ENCODE peak calls at places on chromosomes 5 and 9, in six cellular contexts. G is SK-N-SH, N is BE2C, E is fibroblast of lung, A is kidney, X is ovary. H is an unnamed sample. For H3K4me1, the result is how much of the 10 kb centered on the place peaks cover.

GRCh38 chr5:97452646-97453045 is 269.6 kb upstream of the RIOK2 start:
- DNase-seq in E (no peak), A (no peak), X (no peak), G (no peak), N (no peak), H (no peak)

GRCh38 chr9:128098017-128098935 is 29.3 kb downstream of the PTGES2 start:
- DNase-seq in G (peak), A (peak), N (no peak), X (peak), E (peak), H (peak)

GRCh38 chr5:164998590-164998989 is 1493.2 kb downstream of the MAT2B start:
- DNase-seq in A (no peak), N (no peak), E (no peak), G (no peak), X (no peak), H (peak)

GRCh38 chr9:36976371-36977030 is 57.6 kb downstream of the PAX5 start:
- DNase-seq in X (no peak), A (no peak), G (no peak), E (no peak), N (no peak), H (peak)

GRCh38 chr5:80175337-80175736 is 80.5 kb downstream of the SERINC5 start:
- DNase-seq in A (no peak), G (no peak), X (no peak), E (no peak), N (no peak), H (no peak)

GRCh38 chr5:135944967-135945560 is 9.7 kb downstream of the LECT2 start:
- DNase-seq in E (peak), N (peak), X (no peak), G (peak), A (no peak), H (peak)

GRCh38 chr5:39025456-39025855 is 48.7 kb downstream of the RICTOR start:
- DNase-seq in A (no peak), E (no peak), G (no peak), X (no peak), N (no peak), H (no peak)

GRCh38 chr9:1959347-1959746 is 55.8 kb upstream of the SMARCA2 start:
- DNase-seq in E (no peak), X (no peak), A (no peak), G (no peak), N (no peak), H (no peak)

GRCh38 chr5:21834863-21835262 is 1018.3 kb downstream of the CDH12 start:
- DNase-seq in A (no peak), G (no peak), X (no peak), N (no peak), E (no peak), H (no peak)

GRCh38 chr5:10536931-10537579 is 26.8 kb upstream of the ANKRD33B start:
- DNase-seq in E (no peak), X (no peak), G (no peak), N (no peak), A (peak), H (no peak)

GRCh38 chr5:121462441-121462840 is 389.2 kb upstream of the FTMT start:
- DNase-seq in G (no peak), A (no peak), X (no peak), E (no peak), N (no peak), H (no peak)

GRCh38 chr5:177472460-177473441 is 683 bp downstream of the DBN1 start:
- DNase-seq in E (peak), A (no peak), X (peak), N (peak), G (peak), H (peak)

GRCh38 chr5:57902035-57902434 is 419.4 kb upstream of the ACTBL2 start:
- DNase-seq in E (peak), A (no peak), G (no peak), N (no peak), X (no peak), H (no peak)

GRCh38 chr5:135564305-135564704 is 14.5 kb downstream of the CXCL14 start:
- DNase-seq in A (no peak), X (no peak), E (no peak), N (no peak), G (no peak), H (no peak)

GRCh38 chr5:140125637-140126036 is at the start of gene IGIP:
- DNase-seq in G (no peak), A (no peak), E (no peak), N (no peak), X (no peak), H (no peak)

GRCh38 chr9:34337404-34337803 is 8.0 kb downstream of the NUDT2 start:
- DNase-seq in A (no peak), G (no peak), X (no peak), E (no peak), N (no peak), H (no peak)

GRCh38 chr5:109454726-109455505 is 45.1 kb upstream of the PJA2 start:
- DNase-seq in N (no peak), A (no peak), G (no peak), X (no peak), E (peak), H (no peak)

DNA sequence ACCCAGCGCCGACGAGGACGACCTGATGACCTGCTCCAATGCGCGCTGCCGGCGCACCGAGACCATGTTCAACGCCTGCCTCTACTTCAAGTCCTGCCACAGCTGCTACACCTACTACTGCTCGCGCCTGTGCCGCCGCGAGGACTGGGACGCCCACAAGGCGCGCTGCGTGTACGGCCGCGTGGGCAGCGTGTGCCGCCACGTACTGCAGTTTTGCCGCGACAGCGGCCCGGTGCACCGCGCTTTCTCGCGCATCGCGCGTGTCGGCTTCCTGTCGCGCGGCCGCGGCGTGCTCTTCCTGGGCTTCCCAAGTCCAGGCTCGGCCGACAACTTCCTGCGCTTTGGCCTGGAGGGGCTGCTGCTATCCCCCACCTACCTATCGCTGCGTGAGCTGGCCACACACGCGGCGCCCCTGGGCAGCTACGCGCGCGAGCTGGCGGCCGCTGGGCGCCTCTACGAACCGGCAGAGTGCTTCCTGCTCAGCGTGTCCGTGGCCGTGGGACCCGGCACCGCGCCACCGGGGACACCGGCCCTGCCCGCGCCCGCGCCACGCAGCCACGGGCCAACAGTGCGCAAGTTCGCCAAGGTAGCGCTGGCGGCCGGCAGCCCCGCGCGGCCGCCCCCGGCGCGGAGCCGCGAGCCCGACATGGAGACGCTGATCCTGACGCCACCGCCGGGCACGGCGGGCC is 2.7 kb upstream of the PHPT1 start:
- DNase-seq in A (no peak), E (no peak), G (no peak), X (no peak), N (no peak), H (peak)
- H3K4me1 ChIP-seq in A (under half), E (under half), G (under half), X (under half), N (under half), H (under half)

GRCh38 chr5:131776451-131776850 is 20.4 kb downstream of the FNIP1 start:
- DNase-seq in E (no peak), N (no peak), A (no peak), X (no peak), G (no peak), H (no peak)

GRCh38 chr5:131773805-131774204 is 23.0 kb downstream of the FNIP1 start:
- DNase-seq in G (no peak), N (no peak), X (no peak), E (no peak), A (no peak), H (no peak)

GRCh38 chr5:131769961-131770360 is 26.9 kb downstream of the FNIP1 start:
- DNase-seq in N (no peak), X (no peak), E (peak), G (no peak), A (no peak), H (no peak)

GRCh38 chr5:131771692-131772091 is 25.1 kb downstream of the FNIP1 start:
- DNase-seq in E (no peak), N (no peak), X (no peak), A (no peak), G (no peak), H (no peak)

GRCh38 chr5:131774652-131775367 is 22.0 kb downstream of the FNIP1 start:
- DNase-seq in E (no peak), G (no peak), X (no peak), A (no peak), N (no peak), H (no peak)
- H3K4me3 ChIP-seq in E (no peak), G (no peak), X (no peak), A (no peak), N (no peak), H (no peak)

DNA sequence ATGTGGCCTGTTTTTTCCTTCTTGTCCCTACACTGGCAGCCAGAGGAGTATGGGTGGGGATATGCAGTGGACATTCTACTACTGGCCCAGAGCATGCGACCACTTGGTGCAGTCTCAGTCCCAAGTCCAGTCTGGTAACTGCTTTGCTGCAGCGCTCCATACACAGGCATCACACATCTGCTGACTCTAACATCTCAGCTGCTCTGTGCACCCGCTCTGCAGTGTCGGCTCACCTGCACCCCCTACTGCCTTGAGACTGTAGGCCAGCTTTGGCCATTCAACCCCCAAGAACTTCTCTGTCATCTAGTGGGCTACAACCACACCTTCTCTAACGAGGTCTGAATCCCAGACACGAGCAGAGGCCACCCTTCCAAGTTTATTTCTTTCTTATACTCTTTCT is 46.4 kb upstream of the SLCO6A1 start:
- DNase-seq in E (no peak), A (no peak), G (peak), X (no peak), N (peak), H (peak)
- TF ChIP-seq CTCF in E (peak), A (peak), G (peak), X (no peak), N (peak), H (peak)

DNA sequence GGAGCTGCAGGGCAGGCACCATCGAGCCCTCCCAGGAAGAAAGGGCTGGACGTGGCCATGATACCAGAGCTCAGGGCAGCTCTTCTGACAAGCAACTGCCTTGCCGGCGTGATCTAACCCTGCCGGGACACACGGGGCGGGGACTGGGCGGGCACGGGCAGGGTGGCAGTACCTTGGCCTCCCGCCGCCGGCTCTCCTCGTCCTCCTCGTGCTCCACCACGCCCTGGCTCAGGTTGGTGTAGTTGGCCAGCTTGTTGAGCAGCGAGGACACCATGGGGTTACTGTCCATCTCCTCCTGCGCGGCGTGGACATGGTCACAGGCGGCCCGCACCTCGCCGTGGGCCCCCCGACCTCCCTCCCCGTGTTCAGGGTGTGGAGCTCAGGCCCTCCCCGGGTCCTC is 18.5 kb downstream of the SLC12A7 start:
- DNase-seq in X (no peak), E (no peak), A (no peak), N (no peak), G (no peak), H (no peak)
- H3K4me1 ChIP-seq in X (under half), E (under half), A (under half), N (under half), G (under half), H (under half)

DNA sequence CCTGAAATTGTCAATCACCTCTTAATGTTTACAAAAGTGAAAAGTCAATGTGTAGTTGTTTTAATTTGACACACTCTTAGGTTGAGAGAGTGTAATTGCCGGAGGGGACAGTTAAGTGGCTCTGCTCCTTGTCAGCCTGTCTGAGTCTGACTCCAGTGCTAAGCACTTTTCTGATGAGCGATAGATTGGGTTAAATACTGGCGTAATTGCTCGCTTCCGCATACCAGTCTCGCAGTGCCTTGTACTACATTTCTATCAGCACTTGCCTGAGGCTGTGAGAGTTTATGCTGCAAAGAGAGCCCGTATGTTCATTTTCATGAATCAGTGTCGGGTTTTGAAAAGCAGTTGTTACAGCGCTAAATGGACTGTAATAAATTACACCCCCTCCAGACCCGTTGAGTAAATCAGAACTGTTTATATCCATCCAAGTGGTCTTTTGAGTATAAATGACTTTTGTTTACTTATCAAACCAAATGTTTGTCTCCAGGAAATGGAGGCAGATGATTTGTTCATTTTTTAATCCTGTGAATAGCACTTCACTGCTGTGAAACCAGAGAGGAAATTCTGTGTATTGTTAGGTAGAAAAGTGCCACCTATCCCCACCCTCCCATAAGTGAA is 41.0 kb upstream of the DMRT3 start:
- DNase-seq in E (peak), N (peak), G (peak), X (no peak), A (no peak), H (no peak)
- H3K4me3 ChIP-seq in E (no peak), N (no peak), G (no peak), X (no peak), A (no peak), H (no peak)

GRCh38 chr9:107020040-107020530 is 157.1 kb downstream of the ZNF462 start:
- DNase-seq in X (peak), G (no peak), A (no peak), E (peak), N (no peak), H (peak)
- TF ChIP-seq CTCF in X (no peak), G (no peak), A (no peak), E (peak), N (no peak), H (peak)

DNA sequence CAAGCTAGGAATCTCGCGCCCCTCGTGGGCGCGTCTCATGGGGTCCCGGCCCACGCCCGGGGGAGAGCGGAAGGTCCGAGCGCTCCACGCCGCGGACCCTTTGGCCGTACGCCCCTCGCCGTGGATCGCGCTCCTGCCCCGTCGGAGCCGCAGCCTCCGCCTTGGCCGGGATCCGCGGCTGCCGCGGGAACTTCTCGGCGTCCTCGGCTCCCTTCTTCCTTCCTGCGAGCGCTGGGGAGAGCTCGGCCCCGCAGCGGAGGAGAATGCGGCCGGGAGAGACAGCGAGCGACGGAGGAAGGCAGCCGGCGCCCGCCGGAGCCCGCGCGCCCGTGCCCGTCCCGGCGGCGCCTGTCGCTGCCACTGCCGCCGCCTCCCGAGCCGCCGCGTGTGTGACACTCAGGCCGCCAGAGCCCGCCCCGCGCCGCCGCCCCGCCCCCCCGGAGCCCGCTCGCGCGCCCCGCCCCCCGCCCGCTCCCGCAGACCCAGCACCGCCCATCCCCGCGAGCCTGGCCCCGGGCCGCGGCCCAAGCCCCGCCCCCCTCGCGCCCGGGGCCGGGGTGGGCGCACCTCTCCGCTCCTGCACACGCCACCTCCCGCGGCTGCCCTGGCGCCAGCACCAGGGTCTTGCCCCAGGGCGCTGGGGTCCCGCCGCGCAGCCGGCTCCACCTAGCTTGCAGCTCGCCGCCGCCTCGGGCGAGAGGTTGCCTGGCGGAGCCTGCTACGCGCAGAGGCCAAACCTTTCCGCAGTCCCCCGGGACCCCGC is at the start of gene SHB:
- DNase-seq in A (peak), E (peak), G (peak), N (peak), X (peak), H (peak)
- H3K4me1 ChIP-seq in A (under half), E (under half), G (under half), N (under half), X (under half), H (under half)

GRCh38 chr9:92600742-92601261 is 65.0 kb upstream of the ECM2 start:
- DNase-seq in A (no peak), E (peak), G (no peak), X (no peak), N (no peak), H (peak)
- H3K4me3 ChIP-seq in A (no peak), E (no peak), G (no peak), X (no peak), N (no peak), H (no peak)